ENCODE peak calls at places on chromosomes 6 and 20, in five cellular contexts. K, N, Z, M and P are unnamed samples.

GRCh38 chr6:64224819-64225218 is 589.2 kb downstream of the PHF3 start:
- DNase-seq in K (no peak), Z (no peak), M (no peak), N (no peak), P (no peak)

GRCh38 chr20:34896086-34896551 is 19.7 kb downstream of the ACSS2 start:
- DNase-seq in K (no peak), N (no peak), M (no peak), Z (no peak), P (no peak)

GRCh38 chr20:62159835-62160234 is 16.3 kb downstream of the SS18L1 start:
- DNase-seq in M (no peak), N (no peak), K (no peak), Z (peak; percentile 86), P (no peak)

GRCh38 chr6:64984947-64985346 is 722.1 kb downstream of the EYS start:
- DNase-seq in N (no peak), M (no peak), Z (no peak), K (no peak), P (no peak)

GRCh38 chr6:32178547-32179440 is 589 bp downstream of the RNF5 start:
- DNase-seq in Z (no peak), K (no peak), M (no peak), N (no peak), P (no peak)

GRCh38 chr6:5085638-5086293 is 625 bp downstream of the PPP1R3G start:
- DNase-seq in Z (no peak), N (no peak), M (no peak), K (no peak), P (no peak)

GRCh38 chr6:124901105-124901504 is 61.1 kb upstream of the RNF217 start:
- DNase-seq in N (no peak), Z (no peak), K (no peak), M (no peak), P (no peak)

GRCh38 chr20:37494796-37495195 is 26.3 kb upstream of the NNAT start:
- DNase-seq in Z (no peak), K (no peak), N (no peak), M (no peak), P (no peak)

GRCh38 chr6:106014930-106015329 is 71.2 kb upstream of the PRDM1 start:
- DNase-seq in K (no peak), Z (no peak), N (no peak), M (no peak), P (no peak)

GRCh38 chr6:25354078-25354940 is 75.1 kb downstream of the CARMIL1 start:
- DNase-seq in M (no peak), Z (no peak), N (no peak), K (no peak), P (no peak)

GRCh38 chr6:135642912-135643311 is 145.4 kb upstream of the AHI1 start:
- DNase-seq in Z (no peak), K (no peak), M (no peak), N (no peak), P (no peak)

GRCh38 chr6:46437671-46438221 is 53.5 kb downstream of the RCAN2 start:
- DNase-seq in M (no peak), N (no peak), Z (no peak), K (no peak), P (no peak)

GRCh38 chr20:33680681-33681080 is 5.5 kb downstream of the E2F1 start:
- DNase-seq in M (no peak), Z (no peak), N (no peak), K (no peak), P (no peak)

GRCh38 chr6:131761061-131761761 is 46.6 kb upstream of the ENPP1 start:
- DNase-seq in K (no peak), M (peak; percentile 43), Z (no peak), N (no peak), P (no peak)
- TF ChIP-seq CTCF in K (no peak), M (no peak), Z (no peak), N (no peak), P (no peak)

DNA sequence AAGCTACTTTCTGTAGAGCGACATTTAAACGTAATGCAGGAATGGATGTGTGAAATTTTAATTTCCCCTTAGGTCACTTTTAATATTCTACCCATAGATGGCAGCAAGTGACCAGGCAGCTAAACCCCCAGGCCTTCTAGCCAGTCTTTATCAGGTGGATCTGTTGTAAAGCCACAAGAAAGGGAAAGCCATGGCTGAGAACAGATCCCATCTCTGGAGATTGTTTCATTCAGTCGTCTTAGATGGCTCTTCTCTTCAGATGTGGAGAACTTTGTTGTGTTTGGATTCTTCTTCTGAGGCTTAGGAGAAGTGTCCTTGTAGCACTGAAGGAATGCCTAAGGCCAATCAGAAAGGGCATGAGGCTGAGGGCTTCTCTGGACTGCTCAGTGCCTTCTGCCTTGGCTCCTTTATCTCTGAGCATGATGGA is 15.8 kb upstream of the RNF182 start:
- DNase-seq in N (no peak), M (peak; percentile 45), Z (peak; percentile 71), K (no peak), P (no peak)
- TF ChIP-seq CTCF in N (peak; percentile 78), M (peak; percentile 89), Z (peak; percentile 91), K (peak; percentile 61), P (no peak)

GRCh38 chr20:17808782-17809181 is 109.0 kb downstream of the BANF2 start:
- DNase-seq in Z (no peak), M (no peak), N (no peak), K (no peak), P (no peak)

GRCh38 chr20:17808357-17808756 is 108.6 kb downstream of the BANF2 start:
- DNase-seq in K (peak; percentile 58), N (peak; percentile 56), Z (no peak), M (no peak), P (peak; percentile 41)

GRCh38 chr20:17806107-17806506 is 106.3 kb downstream of the BANF2 start:
- DNase-seq in M (no peak), K (no peak), N (no peak), Z (no peak), P (no peak)

GRCh38 chr20:17806739-17807441 is 107.1 kb downstream of the BANF2 start:
- DNase-seq in Z (no peak), K (peak; percentile 47), N (peak; percentile 62), M (peak; percentile 54), P (no peak)

DNA sequence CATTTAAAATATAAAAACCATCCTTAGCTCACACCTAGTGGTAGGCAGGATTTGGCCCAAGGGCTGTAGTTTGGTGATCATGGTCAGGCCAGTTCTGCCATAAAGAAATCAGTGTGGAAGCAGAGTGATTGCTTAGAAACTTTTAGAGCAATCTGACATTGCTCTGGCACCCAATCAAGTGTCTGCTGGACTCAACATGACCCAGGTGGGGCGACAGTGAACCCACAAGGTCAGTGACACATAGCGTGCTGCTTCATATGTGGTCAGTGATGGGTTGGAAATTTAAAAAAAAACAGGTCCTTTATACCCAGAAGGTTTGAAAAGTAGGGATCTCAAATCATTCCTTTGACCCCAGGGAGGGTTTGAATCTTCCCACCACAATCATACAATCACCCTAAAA is 107.9 kb downstream of the BANF2 start:
- DNase-seq in N (no peak), Z (no peak), K (no peak), M (no peak), P (no peak)
- TF ChIP-seq CTCF in N (no peak), Z (no peak), K (no peak), M (no peak), P (no peak)

GRCh38 chr6:15320683-15321082 is 74.8 kb downstream of the JARID2 start:
- DNase-seq in K (no peak), M (no peak), N (no peak), Z (no peak), P (no peak)

GRCh38 chr6:15322184-15322583 is 76.3 kb downstream of the JARID2 start:
- DNase-seq in Z (no peak), N (no peak), K (no peak), M (no peak), P (no peak)

GRCh38 chr6:15317251-15317650 is 71.4 kb downstream of the JARID2 start:
- DNase-seq in Z (no peak), K (no peak), N (no peak), M (no peak), P (no peak)

GRCh38 chr6:15317934-15318902 is 72.3 kb downstream of the JARID2 start:
- DNase-seq in M (no peak), N (no peak), Z (no peak), K (no peak), P (no peak)

GRCh38 chr6:15319677-15320076 is 73.8 kb downstream of the JARID2 start:
- DNase-seq in Z (no peak), N (no peak), M (no peak), K (no peak), P (no peak)
- TF ChIP-seq CTCF in Z (no peak), N (no peak), M (no peak), K (no peak), P (no peak)

GRCh38 chr6:83429269-83429668 is 1.6 kb downstream of the ME1 start:
- DNase-seq in N (no peak), Z (no peak), M (no peak), K (no peak), P (no peak)
- TF ChIP-seq CTCF in N (no peak), Z (no peak), M (no peak), K (no peak), P (no peak)

DNA sequence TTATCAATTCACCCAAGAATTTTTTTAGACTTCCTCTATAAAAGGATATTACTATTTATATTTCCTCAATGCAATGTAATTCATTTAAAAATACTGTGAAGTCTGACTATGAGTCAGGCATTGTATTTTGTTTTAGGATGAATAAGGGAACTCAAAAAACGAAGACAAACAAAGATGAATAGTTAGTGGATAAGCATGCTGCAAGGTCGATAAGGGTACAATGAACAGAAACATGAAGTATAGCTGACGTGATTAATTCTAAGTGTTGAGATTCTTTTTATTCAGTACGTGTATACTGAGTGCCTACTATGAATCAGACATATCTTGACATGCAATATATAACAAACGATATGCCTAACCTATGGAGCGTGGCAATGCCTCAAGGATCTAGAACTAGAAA is 105.4 kb downstream of the PDE10A start:
- DNase-seq in M (no peak), Z (no peak), K (no peak), N (no peak), P (no peak)
- TF ChIP-seq CTCF in M (no peak), Z (no peak), K (no peak), N (no peak), P (no peak)

GRCh38 chr6:75419408-75419807 is 74.2 kb downstream of the FILIP1 start:
- DNase-seq in K (no peak), N (no peak), M (no peak), Z (no peak), P (no peak)

GRCh38 chr6:75415804-75416203 is 77.8 kb downstream of the FILIP1 start:
- DNase-seq in Z (no peak), N (no peak), K (no peak), M (no peak), P (no peak)

GRCh38 chr6:75414445-75415021 is 79.1 kb downstream of the FILIP1 start:
- DNase-seq in N (no peak), K (no peak), M (no peak), Z (no peak), P (no peak)

GRCh38 chr6:75418233-75418632 is 75.4 kb downstream of the FILIP1 start:
- DNase-seq in N (no peak), M (no peak), Z (no peak), K (no peak), P (no peak)

GRCh38 chr6:75416443-75416842 is 77.2 kb downstream of the FILIP1 start:
- DNase-seq in K (no peak), N (no peak), Z (no peak), M (no peak), P (no peak)
- TF ChIP-seq CTCF in K (no peak), N (no peak), Z (no peak), M (no peak), P (no peak)

GRCh38 chr6:157184202-157185015 is 138.9 kb downstream of the TMEM242 start:
- DNase-seq in K (peak; percentile 57), N (peak; percentile 66), M (peak; percentile 15), Z (peak; percentile 16), P (peak; percentile 54)
- TF ChIP-seq CTCF in K (peak; percentile 89), N (peak; percentile 84), M (peak; percentile 94), Z (peak; percentile 94), P (peak; percentile 61)